ENCODE peak calls at places on chromosomes 13 and 19, in eight cellular contexts. One of them, this sample, is unnamed.

GRCh38 chr19:47700934-47701716 is 12.1 kb upstream of the EHD2 start:
- DNase-seq in T-helper 2 cell: no peak
- DNase-seq in EH: no peak
- DNase-seq in islet precursor cell: no peak
- DNase-seq in cardiac muscle cell: no peak
- DNase-seq in HEK293T: no peak
- DNase-seq in heart left ventricle: no peak
- DNase-seq in effector CD4-positive, alpha-beta T cell: no peak
- DNase-seq in this sample: no peak

GRCh38 chr19:35608250-35608649 is 4.3 kb upstream of the HAUS5 start:
- DNase-seq in effector CD4-positive, alpha-beta T cell: no peak
- DNase-seq in T-helper 2 cell: no peak
- DNase-seq in cardiac muscle cell: no peak
- DNase-seq in EH: peak
- DNase-seq in heart left ventricle: no peak
- DNase-seq in islet precursor cell: no peak
- DNase-seq in HEK293T: no peak
- DNase-seq in this sample: no peak

GRCh38 chr13:93227906-93228801 is 1.5 kb downstream of the GPC6 start:
- DNase-seq in heart left ventricle: peak
- DNase-seq in T-helper 2 cell: no peak
- DNase-seq in islet precursor cell: peak
- DNase-seq in cardiac muscle cell: peak
- DNase-seq in HEK293T: peak
- DNase-seq in effector CD4-positive, alpha-beta T cell: no peak
- DNase-seq in EH: peak
- DNase-seq in this sample: peak

GRCh38 chr19:18507021-18507726 is 14.7 kb downstream of the ELL start:
- DNase-seq in EH: peak
- DNase-seq in heart left ventricle: peak
- DNase-seq in effector CD4-positive, alpha-beta T cell: no peak
- DNase-seq in HEK293T: no peak
- DNase-seq in T-helper 2 cell: no peak
- DNase-seq in cardiac muscle cell: no peak
- DNase-seq in islet precursor cell: peak
- DNase-seq in this sample: peak

GRCh38 chr13:44396963-44397580 is 23.4 kb downstream of the SERP2 start:
- DNase-seq in islet precursor cell: peak
- DNase-seq in cardiac muscle cell: peak
- DNase-seq in effector CD4-positive, alpha-beta T cell: no peak
- DNase-seq in heart left ventricle: peak
- DNase-seq in EH: peak
- DNase-seq in T-helper 2 cell: no peak
- DNase-seq in HEK293T: no peak
- DNase-seq in this sample: peak

GRCh38 chr13:32791545-32792172 is 205.4 kb downstream of the PDS5B start:
- DNase-seq in T-helper 2 cell: no peak
- DNase-seq in EH: peak
- DNase-seq in islet precursor cell: no peak
- DNase-seq in effector CD4-positive, alpha-beta T cell: no peak
- DNase-seq in cardiac muscle cell: no peak
- DNase-seq in heart left ventricle: no peak
- DNase-seq in HEK293T: no peak
- DNase-seq in this sample: no peak

GRCh38 chr13:81017525-81018152 is 676.7 kb upstream of the SPRY2 start:
- DNase-seq in heart left ventricle: no peak
- DNase-seq in cardiac muscle cell: peak
- DNase-seq in T-helper 2 cell: no peak
- DNase-seq in effector CD4-positive, alpha-beta T cell: no peak
- DNase-seq in islet precursor cell: no peak
- DNase-seq in HEK293T: peak
- DNase-seq in EH: peak
- DNase-seq in this sample: peak

GRCh38 chr13:28837111-28837510 is 17.0 kb downstream of the MTUS2 start:
- DNase-seq in T-helper 2 cell: no peak
- DNase-seq in EH: no peak
- DNase-seq in heart left ventricle: no peak
- DNase-seq in islet precursor cell: no peak
- DNase-seq in HEK293T: no peak
- DNase-seq in effector CD4-positive, alpha-beta T cell: no peak
- DNase-seq in cardiac muscle cell: no peak
- DNase-seq in this sample: no peak

GRCh38 chr13:50344717-50345116 is 329.5 kb downstream of the KCNRG start:
- DNase-seq in T-helper 2 cell: no peak
- DNase-seq in islet precursor cell: no peak
- DNase-seq in effector CD4-positive, alpha-beta T cell: no peak
- DNase-seq in cardiac muscle cell: no peak
- DNase-seq in EH: no peak
- DNase-seq in heart left ventricle: no peak
- DNase-seq in HEK293T: no peak
- DNase-seq in this sample: no peak

GRCh38 chr19:10112895-10113591 is 1.6 kb downstream of the P2RY11 start:
- DNase-seq in heart left ventricle: no peak
- DNase-seq in EH: peak
- DNase-seq in T-helper 2 cell: peak
- DNase-seq in islet precursor cell: peak
- DNase-seq in HEK293T: peak
- DNase-seq in effector CD4-positive, alpha-beta T cell: peak
- DNase-seq in cardiac muscle cell: peak
- DNase-seq in this sample: peak

GRCh38 chr19:53394522-53394973 is 401 bp upstream of the ZNF765 start:
- DNase-seq in cardiac muscle cell: peak
- DNase-seq in HEK293T: peak
- DNase-seq in islet precursor cell: peak
- DNase-seq in T-helper 2 cell: no peak
- DNase-seq in heart left ventricle: peak
- DNase-seq in EH: peak
- DNase-seq in effector CD4-positive, alpha-beta T cell: no peak
- DNase-seq in this sample: no peak

GRCh38 chr19:15123900-15124299 is 16.7 kb downstream of the SYDE1 start:
- DNase-seq in effector CD4-positive, alpha-beta T cell: no peak
- DNase-seq in islet precursor cell: no peak
- DNase-seq in T-helper 2 cell: no peak
- DNase-seq in EH: no peak
- DNase-seq in HEK293T: no peak
- DNase-seq in heart left ventricle: peak
- DNase-seq in cardiac muscle cell: no peak
- DNase-seq in this sample: peak

GRCh38 chr13:78867655-78868054 is 208.7 kb upstream of the OBI1 start:
- DNase-seq in islet precursor cell: no peak
- DNase-seq in HEK293T: no peak
- DNase-seq in T-helper 2 cell: no peak
- DNase-seq in heart left ventricle: no peak
- DNase-seq in EH: no peak
- DNase-seq in effector CD4-positive, alpha-beta T cell: no peak
- DNase-seq in cardiac muscle cell: no peak
- DNase-seq in this sample: no peak

GRCh38 chr13:51865838-51866237 is 4.1 kb downstream of the CCDC70 start:
- DNase-seq in cardiac muscle cell: no peak
- DNase-seq in EH: no peak
- DNase-seq in islet precursor cell: no peak
- DNase-seq in effector CD4-positive, alpha-beta T cell: no peak
- DNase-seq in HEK293T: no peak
- DNase-seq in T-helper 2 cell: no peak
- DNase-seq in heart left ventricle: no peak
- DNase-seq in this sample: no peak

GRCh38 chr19:45779231-45780145 is 2.8 kb downstream of the DMPK start:
- DNase-seq in T-helper 2 cell: peak
- DNase-seq in cardiac muscle cell: peak
- DNase-seq in islet precursor cell: peak
- DNase-seq in heart left ventricle: peak
- DNase-seq in EH: peak
- DNase-seq in effector CD4-positive, alpha-beta T cell: peak
- DNase-seq in HEK293T: peak
- DNase-seq in this sample: peak

GRCh38 chr19:8113017-8113416 is 36.4 kb downstream of the FBN3 start:
- DNase-seq in cardiac muscle cell: no peak
- DNase-seq in heart left ventricle: no peak
- DNase-seq in effector CD4-positive, alpha-beta T cell: no peak
- DNase-seq in EH: no peak
- DNase-seq in HEK293T: no peak
- DNase-seq in islet precursor cell: peak
- DNase-seq in T-helper 2 cell: no peak
- DNase-seq in this sample: no peak

GRCh38 chr13:32969516-32969941 is 46.7 kb upstream of the KL start:
- DNase-seq in islet precursor cell: no peak
- DNase-seq in effector CD4-positive, alpha-beta T cell: no peak
- DNase-seq in T-helper 2 cell: no peak
- DNase-seq in HEK293T: no peak
- DNase-seq in heart left ventricle: peak
- DNase-seq in cardiac muscle cell: peak
- DNase-seq in EH: peak
- DNase-seq in this sample: peak

GRCh38 chr19:8512991-8513686 is 828 bp downstream of the ZNF414 start:
- DNase-seq in HEK293T: peak
- DNase-seq in EH: peak
- DNase-seq in effector CD4-positive, alpha-beta T cell: no peak
- DNase-seq in cardiac muscle cell: no peak
- DNase-seq in T-helper 2 cell: no peak
- DNase-seq in heart left ventricle: peak
- DNase-seq in islet precursor cell: no peak
- DNase-seq in this sample: no peak

GRCh38 chr13:86006317-86006716 is 207.1 kb upstream of the SLITRK6 start:
- DNase-seq in T-helper 2 cell: no peak
- DNase-seq in effector CD4-positive, alpha-beta T cell: no peak
- DNase-seq in heart left ventricle: no peak
- DNase-seq in HEK293T: no peak
- DNase-seq in islet precursor cell: no peak
- DNase-seq in cardiac muscle cell: no peak
- DNase-seq in EH: no peak
- DNase-seq in this sample: no peak

GRCh38 chr19:12792048-12792852 is 964 bp downstream of the JUNB start:
- DNase-seq in T-helper 2 cell: peak
- DNase-seq in cardiac muscle cell: peak
- DNase-seq in heart left ventricle: peak
- DNase-seq in islet precursor cell: peak
- DNase-seq in effector CD4-positive, alpha-beta T cell: peak
- DNase-seq in HEK293T: no peak
- DNase-seq in EH: peak
- DNase-seq in this sample: peak

GRCh38 chr19:19131989-19132388 is 6.3 kb downstream of the TMEM161A start:
- DNase-seq in T-helper 2 cell: no peak
- DNase-seq in effector CD4-positive, alpha-beta T cell: no peak
- DNase-seq in HEK293T: no peak
- DNase-seq in islet precursor cell: no peak
- DNase-seq in EH: no peak
- DNase-seq in heart left ventricle: no peak
- DNase-seq in cardiac muscle cell: no peak
- DNase-seq in this sample: no peak

GRCh38 chr13:51559916-51560315 is 24.3 kb upstream of the WDFY2 start:
- DNase-seq in T-helper 2 cell: no peak
- DNase-seq in effector CD4-positive, alpha-beta T cell: no peak
- DNase-seq in cardiac muscle cell: no peak
- DNase-seq in islet precursor cell: no peak
- DNase-seq in EH: no peak
- DNase-seq in HEK293T: no peak
- DNase-seq in heart left ventricle: no peak
- DNase-seq in this sample: no peak

GRCh38 chr19:45200614-45201013 is 22.0 kb downstream of the BLOC1S3 start:
- DNase-seq in effector CD4-positive, alpha-beta T cell: no peak
- DNase-seq in EH: peak
- DNase-seq in HEK293T: no peak
- DNase-seq in heart left ventricle: no peak
- DNase-seq in cardiac muscle cell: peak
- DNase-seq in islet precursor cell: peak
- DNase-seq in T-helper 2 cell: no peak
- DNase-seq in this sample: peak

GRCh38 chr13:101919541-101920306 is 467.2 kb downstream of the ITGBL1 start:
- DNase-seq in effector CD4-positive, alpha-beta T cell: no peak
- DNase-seq in islet precursor cell: peak
- DNase-seq in HEK293T: no peak
- DNase-seq in heart left ventricle: peak
- DNase-seq in EH: peak
- DNase-seq in cardiac muscle cell: peak
- DNase-seq in T-helper 2 cell: no peak
- DNase-seq in this sample: peak

GRCh38 chr13:95298971-95299627 is 2.2 kb downstream of the ABCC4 start:
- DNase-seq in heart left ventricle: no peak
- DNase-seq in EH: peak
- DNase-seq in T-helper 2 cell: no peak
- DNase-seq in effector CD4-positive, alpha-beta T cell: no peak
- DNase-seq in HEK293T: no peak
- DNase-seq in cardiac muscle cell: peak
- DNase-seq in islet precursor cell: peak
- DNase-seq in this sample: peak